ENCODE peak calls at places on chromosome 13, in six cellular contexts. W, Q, P, K, M and Z are unnamed samples.

GRCh38 chr13:50629497-50629896 is 214.0 kb downstream of the DLEU7 start:
- DNase-seq in W (no peak), P (no peak), K (no peak), M (no peak), Q (no peak), Z (no peak)

GRCh38 chr13:49997935-49998334 is 1.1 kb downstream of the TRIM13 start:
- DNase-seq in W (no peak), K (no peak), M (no peak), Q (no peak), P (no peak), Z (no peak)

GRCh38 chr13:24459234-24459633 is 53.3 kb downstream of the PARP4 start:
- DNase-seq in K (no peak), Q (no peak), W (no peak), M (peak; percentile 48), P (no peak), Z (no peak)

GRCh38 chr13:23724196-23724970 is 154.2 kb downstream of the TNFRSF19 start:
- DNase-seq in K (no peak), W (no peak), Q (no peak), P (no peak), M (no peak), Z (no peak)

GRCh38 chr13:23922005-23922932 is 25.0 kb upstream of the C1QTNF9B start:
- DNase-seq in W (no peak), M (no peak), P (no peak), K (peak; percentile 40), Q (no peak), Z (no peak)

GRCh38 chr13:56020425-56020824 is 1120.3 kb upstream of the PRR20A start:
- DNase-seq in P (no peak), K (no peak), W (no peak), Q (no peak), M (no peak), Z (no peak)

GRCh38 chr13:108272333-108272732 is 2.8 kb downstream of the TNFSF13B start:
- DNase-seq in K (no peak), Q (no peak), W (no peak), M (no peak), P (no peak), Z (no peak)

GRCh38 chr13:37198629-37199028 is 93.2 kb upstream of the CSNK1A1L start:
- DNase-seq in Q (peak; percentile 41), W (no peak), P (no peak), K (no peak), M (no peak), Z (no peak)

GRCh38 chr13:23744315-23744714 is 144.9 kb downstream of the MIPEP start:
- DNase-seq in M (no peak), P (no peak), W (no peak), K (no peak), Q (no peak), Z (no peak)

GRCh38 chr13:111533900-111534645 is 213.6 kb downstream of the TEX29 start:
- DNase-seq in Q (no peak), W (no peak), P (no peak), M (no peak), K (no peak), Z (no peak)

GRCh38 chr13:61391426-61391825 is 24.2 kb downstream of the PCDH20 start:
- DNase-seq in Q (no peak), W (no peak), K (no peak), P (no peak), M (no peak), Z (no peak)

GRCh38 chr13:92074658-92075057 is 676.2 kb downstream of the GPC5 start:
- DNase-seq in P (no peak), M (no peak), K (peak; percentile 43), W (no peak), Q (no peak), Z (no peak)

GRCh38 chr13:97266734-97267417 is 44.7 kb downstream of the MBNL2 start:
- DNase-seq in W (no peak), M (peak; percentile 57), Q (no peak), K (no peak), P (no peak), Z (no peak)

GRCh38 chr13:66415444-66415843 is 814.7 kb downstream of the PCDH9 start:
- DNase-seq in W (no peak), P (no peak), M (no peak), Q (no peak), K (no peak), Z (no peak)

GRCh38 chr13:34358811-34359513 is 541.0 kb downstream of the RFC3 start:
- DNase-seq in P (no peak), K (no peak), Q (no peak), W (no peak), M (peak; percentile 85), Z (no peak)

GRCh38 chr13:36997716-36998427 is 1.3 kb downstream of the ALG5 start:
- DNase-seq in K (no peak), W (no peak), Q (no peak), P (no peak), M (no peak), Z (no peak)

GRCh38 chr13:29454931-29455481 is 140.5 kb downstream of the SLC7A1 start:
- DNase-seq in P (no peak), W (no peak), M (no peak), Q (no peak), K (no peak), Z (no peak)

GRCh38 chr13:97072297-97072696 is 78.0 kb upstream of the OXGR1 start:
- DNase-seq in P (no peak), W (no peak), K (no peak), M (no peak), Q (no peak), Z (no peak)

GRCh38 chr13:71252191-71252704 is 614.8 kb downstream of the DACH1 start:
- DNase-seq in W (no peak), P (no peak), M (no peak), Q (no peak), K (no peak), Z (no peak)

GRCh38 chr13:109131698-109132257 is 502.4 kb downstream of the MYO16 start:
- DNase-seq in K (peak; percentile 42), W (no peak), Q (no peak), P (no peak), M (peak; percentile 33), Z (no peak)

GRCh38 chr13:91017031-91017668 is 330.3 kb upstream of the MIR17HG start:
- DNase-seq in Q (peak; percentile 31), K (peak; percentile 50), W (no peak), P (peak; percentile 45), M (peak; percentile 23), Z (no peak)

GRCh38 chr13:76643596-76643995 is 242.6 kb downstream of the KCTD12 start:
- DNase-seq in W (no peak), K (no peak), Q (no peak), M (no peak), P (no peak), Z (no peak)

GRCh38 chr13:63629591-63629990 is 2213.9 kb upstream of the PCDH20 start:
- DNase-seq in P (no peak), M (no peak), K (no peak), W (no peak), Q (no peak), Z (no peak)

DNA sequence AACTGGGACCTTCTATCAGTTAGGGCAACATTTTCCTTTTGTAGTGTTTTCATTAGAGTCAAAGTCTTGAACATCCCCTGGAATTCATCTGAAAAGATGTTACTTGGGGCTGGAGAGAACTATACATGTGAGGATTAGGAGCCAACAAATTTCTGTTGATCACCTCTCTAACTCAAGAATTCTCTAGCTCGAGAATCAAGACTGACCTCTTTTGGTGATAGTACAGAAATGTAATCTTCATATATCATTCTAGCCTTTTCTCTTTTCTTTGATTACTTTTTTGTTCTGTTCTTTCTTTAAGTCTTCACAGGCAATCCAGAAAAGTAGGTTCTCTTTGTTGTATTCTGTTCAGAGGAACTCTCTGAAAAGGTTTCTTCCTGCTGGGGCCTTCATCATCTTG is 26.4 kb downstream of the ELF1 start:
- DNase-seq in K (no peak), W (no peak), Q (no peak), P (no peak), M (no peak), Z (no peak)
- TF ChIP-seq CTCF in K (peak; percentile 8), W (no peak), Q (no peak), P (peak; percentile 17), M (no peak), Z (no peak)

GRCh38 chr13:27858046-27858445 is 61.8 kb upstream of the PDX1 start:
- DNase-seq in M (no peak), Q (no peak), W (no peak), K (no peak), P (no peak), Z (no peak)

GRCh38 chr13:27860743-27861142 is 59.1 kb upstream of the PDX1 start:
- DNase-seq in K (peak; percentile 35), P (no peak), W (no peak), M (no peak), Q (no peak), Z (no peak)

GRCh38 chr13:27855381-27855780 is 63.1 kb downstream of the GSX1 start:
- DNase-seq in M (no peak), W (no peak), K (no peak), Q (no peak), P (no peak), Z (no peak)

GRCh38 chr13:27857271-27857670 is 62.5 kb upstream of the PDX1 start:
- DNase-seq in Q (no peak), W (no peak), K (no peak), M (no peak), P (no peak), Z (no peak)

GRCh38 chr13:27861165-27861564 is 58.6 kb upstream of the PDX1 start:
- DNase-seq in K (no peak), W (no peak), P (no peak), M (no peak), Q (no peak), Z (no peak)
- TF ChIP-seq CTCF in K (no peak), W (no peak), P (no peak), M (no peak), Q (peak; percentile 4), Z (no peak)

GRCh38 chr13:110360598-110360997 is 53.5 kb downstream of the COL4A2 start:
- DNase-seq in M (no peak), K (no peak), Q (no peak), W (no peak), P (no peak), Z (no peak)

GRCh38 chr13:110361365-110361911 is 54.4 kb downstream of the COL4A2 start:
- DNase-seq in W (no peak), Q (no peak), M (peak; percentile 100), P (no peak), K (peak; percentile 42), Z (peak; percentile 81)

GRCh38 chr13:110364081-110364480 is 57.0 kb downstream of the COL4A2 start:
- DNase-seq in W (no peak), P (no peak), Q (no peak), M (no peak), K (peak; percentile 54), Z (no peak)

GRCh38 chr13:110365876-110366275 is 58.8 kb downstream of the COL4A2 start:
- DNase-seq in Q (no peak), P (no peak), K (no peak), M (no peak), W (no peak), Z (no peak)

DNA sequence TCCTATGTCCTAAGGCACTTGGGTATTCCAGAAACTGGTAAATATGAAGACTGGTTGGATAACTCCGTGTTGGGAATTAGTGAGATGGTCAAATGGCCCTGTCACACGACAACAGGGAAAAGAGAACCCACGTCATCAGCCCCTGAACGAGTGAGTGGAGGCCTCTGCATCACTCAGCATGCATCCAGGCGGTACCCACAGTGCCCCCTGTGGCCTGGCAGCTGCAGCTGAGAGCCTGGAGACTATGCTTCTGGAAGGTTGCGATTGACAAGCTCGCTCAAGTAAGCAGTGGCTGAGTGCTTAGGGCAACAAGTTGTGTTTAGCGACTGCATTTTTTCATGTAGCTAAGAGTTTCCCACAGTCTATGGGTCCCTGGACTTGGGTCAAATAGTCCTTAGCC is 55.9 kb downstream of the COL4A2 start:
- DNase-seq in P (no peak), W (no peak), K (no peak), Q (no peak), M (peak; percentile 84), Z (peak; percentile 84)
- TF ChIP-seq CTCF in P (no peak), W (no peak), K (peak; percentile 15), Q (peak; percentile 62), M (peak; percentile 63), Z (peak; percentile 54)

GRCh38 chr13:113342820-113343691 is 20.9 kb downstream of the GRTP1 start:
- DNase-seq in W (no peak), P (no peak), M (no peak), Q (no peak), K (no peak), Z (no peak)
- TF ChIP-seq CTCF in W (no peak), P (no peak), M (no peak), Q (no peak), K (no peak), Z (no peak)